ENCODE peak calls at places on chromosomes 6 and 20, in ten cellular contexts. One of them, this sample, is unnamed.

GRCh38 chr6:70686548-70687133 is 19.0 kb downstream of the SMAP1 start:
- DNase-seq in Karpas-422: peak
- DNase-seq in CD4-positive, alpha-beta T cell: no peak
- DNase-seq in adrenal gland: no peak
- DNase-seq in lung: no peak
- DNase-seq in pancreas: no peak
- DNase-seq in transverse colon: no peak
- DNase-seq in epithelial cell of prostate: no peak
- DNase-seq in upper lobe of left lung: no peak
- DNase-seq in H9: no peak
- DNase-seq in this sample: no peak

GRCh38 chr20:10578607-10579006 is 95.2 kb downstream of the JAG1 start:
- DNase-seq in Karpas-422: no peak
- DNase-seq in CD4-positive, alpha-beta T cell: no peak
- DNase-seq in adrenal gland: no peak
- DNase-seq in lung: no peak
- DNase-seq in pancreas: no peak
- DNase-seq in transverse colon: no peak
- DNase-seq in epithelial cell of prostate: peak
- DNase-seq in upper lobe of left lung: no peak
- DNase-seq in H9: no peak
- DNase-seq in this sample: no peak

GRCh38 chr6:158707120-158707519 is 57.3 kb downstream of the SYTL3 start:
- DNase-seq in Karpas-422: no peak
- DNase-seq in CD4-positive, alpha-beta T cell: no peak
- DNase-seq in adrenal gland: peak
- DNase-seq in lung: peak
- DNase-seq in pancreas: no peak
- DNase-seq in transverse colon: peak
- DNase-seq in epithelial cell of prostate: no peak
- DNase-seq in upper lobe of left lung: no peak
- DNase-seq in H9: peak
- DNase-seq in this sample: no peak

GRCh38 chr20:58611236-58612020 is 39.7 kb upstream of the STX16 start:
- DNase-seq in Karpas-422: no peak
- DNase-seq in CD4-positive, alpha-beta T cell: no peak
- DNase-seq in adrenal gland: peak
- DNase-seq in lung: no peak
- DNase-seq in pancreas: no peak
- DNase-seq in transverse colon: no peak
- DNase-seq in epithelial cell of prostate: peak
- DNase-seq in upper lobe of left lung: peak
- DNase-seq in H9: no peak
- DNase-seq in this sample: no peak

GRCh38 chr6:87848616-87849015 is 146.6 kb upstream of the AKIRIN2 start:
- DNase-seq in Karpas-422: no peak
- DNase-seq in CD4-positive, alpha-beta T cell: no peak
- DNase-seq in adrenal gland: no peak
- DNase-seq in lung: no peak
- DNase-seq in pancreas: no peak
- DNase-seq in transverse colon: peak
- DNase-seq in epithelial cell of prostate: peak
- DNase-seq in upper lobe of left lung: no peak
- DNase-seq in H9: no peak
- DNase-seq in this sample: no peak

GRCh38 chr20:44856847-44857448 is 28.6 kb upstream of the YWHAB start:
- DNase-seq in Karpas-422: peak
- DNase-seq in CD4-positive, alpha-beta T cell: no peak
- DNase-seq in adrenal gland: no peak
- DNase-seq in lung: no peak
- DNase-seq in pancreas: no peak
- DNase-seq in transverse colon: no peak
- DNase-seq in epithelial cell of prostate: no peak
- DNase-seq in upper lobe of left lung: no peak
- DNase-seq in H9: no peak
- DNase-seq in this sample: no peak

GRCh38 chr20:48597521-48598302 is 230.1 kb downstream of the PREX1 start:
- DNase-seq in Karpas-422: no peak
- DNase-seq in CD4-positive, alpha-beta T cell: no peak
- DNase-seq in adrenal gland: no peak
- DNase-seq in lung: no peak
- DNase-seq in pancreas: no peak
- DNase-seq in transverse colon: peak
- DNase-seq in epithelial cell of prostate: no peak
- DNase-seq in upper lobe of left lung: peak
- DNase-seq in H9: no peak
- DNase-seq in this sample: no peak

GRCh38 chr6:70849348-70850069 is 107.4 kb downstream of the B3GAT2 start:
- DNase-seq in Karpas-422: no peak
- DNase-seq in CD4-positive, alpha-beta T cell: no peak
- DNase-seq in adrenal gland: no peak
- DNase-seq in lung: no peak
- DNase-seq in pancreas: no peak
- DNase-seq in transverse colon: no peak
- DNase-seq in epithelial cell of prostate: no peak
- DNase-seq in upper lobe of left lung: no peak
- DNase-seq in H9: no peak
- DNase-seq in this sample: no peak

DNA sequence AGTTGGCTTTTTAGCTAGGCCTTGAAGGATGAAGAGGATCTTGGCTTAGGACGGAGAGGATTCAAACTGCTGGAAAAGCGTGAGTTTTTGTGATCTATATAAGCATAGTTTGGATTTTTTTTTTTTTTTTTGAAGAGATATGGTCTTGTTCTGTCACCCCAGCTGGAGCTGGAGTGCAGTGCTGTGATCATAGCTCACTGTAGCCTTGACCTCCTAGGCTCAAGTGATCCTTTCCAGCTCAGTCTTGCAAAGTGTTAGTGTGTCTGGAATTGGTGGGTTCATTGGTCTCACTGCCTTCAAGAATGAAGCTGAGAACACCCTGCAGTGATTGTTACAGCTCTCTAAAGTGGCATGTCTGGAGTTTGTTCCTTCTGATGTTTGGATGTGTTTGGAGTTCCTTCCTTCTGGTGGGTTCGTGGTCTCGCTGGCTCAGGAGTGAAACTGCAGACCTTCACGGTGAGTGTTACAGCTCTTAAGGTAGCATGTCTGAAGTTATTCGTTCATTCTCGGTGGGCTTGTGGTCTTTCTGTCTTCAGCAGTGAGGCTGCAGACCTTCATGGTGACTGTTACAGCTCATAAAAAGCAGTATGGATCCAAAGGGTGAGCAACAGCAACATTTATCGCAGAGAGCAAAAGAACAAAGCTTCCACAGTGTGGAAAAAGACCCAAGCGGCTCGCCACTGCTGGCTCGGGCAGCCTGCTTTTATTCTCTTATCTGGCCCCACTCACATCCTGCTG is 37.5 kb upstream of the NUP153 start:
- DNase-seq in Karpas-422: no peak
- DNase-seq in CD4-positive, alpha-beta T cell: no peak
- DNase-seq in adrenal gland: no peak
- DNase-seq in lung: no peak
- DNase-seq in pancreas: no peak
- DNase-seq in transverse colon: no peak
- DNase-seq in epithelial cell of prostate: no peak
- DNase-seq in upper lobe of left lung: no peak
- DNase-seq in H9: no peak
- DNase-seq in this sample: no peak
- H3K27ac ChIP-seq in Karpas-422: no peak
- H3K27ac ChIP-seq in CD4-positive, alpha-beta T cell: no peak
- H3K27ac ChIP-seq in adrenal gland: no peak
- H3K27ac ChIP-seq in lung: no peak
- H3K27ac ChIP-seq in pancreas: no peak
- H3K27ac ChIP-seq in transverse colon: no peak
- H3K27ac ChIP-seq in epithelial cell of prostate: no peak
- H3K27ac ChIP-seq in upper lobe of left lung: no peak
- H3K27ac ChIP-seq in H9: no peak
- H3K27ac ChIP-seq in this sample: no peak

GRCh38 chr20:62305149-62305764 is 2.5 kb downstream of the ADRM1 start:
- DNase-seq in Karpas-422: no peak
- DNase-seq in CD4-positive, alpha-beta T cell: no peak
- DNase-seq in adrenal gland: peak
- DNase-seq in lung: no peak
- DNase-seq in pancreas: peak
- DNase-seq in transverse colon: no peak
- DNase-seq in epithelial cell of prostate: no peak
- DNase-seq in upper lobe of left lung: no peak
- DNase-seq in H9: no peak
- DNase-seq in this sample: no peak

GRCh38 chr20:62303049-62303326 is 191 bp downstream of the ADRM1 start:
- DNase-seq in Karpas-422: no peak
- DNase-seq in CD4-positive, alpha-beta T cell: no peak
- DNase-seq in adrenal gland: no peak
- DNase-seq in lung: no peak
- DNase-seq in pancreas: no peak
- DNase-seq in transverse colon: no peak
- DNase-seq in epithelial cell of prostate: no peak
- DNase-seq in upper lobe of left lung: no peak
- DNase-seq in H9: no peak
- DNase-seq in this sample: no peak

GRCh38 chr20:62305765-62306431 is 3.1 kb downstream of the ADRM1 start:
- DNase-seq in Karpas-422: no peak
- DNase-seq in CD4-positive, alpha-beta T cell: no peak
- DNase-seq in adrenal gland: no peak
- DNase-seq in lung: no peak
- DNase-seq in pancreas: peak
- DNase-seq in transverse colon: no peak
- DNase-seq in epithelial cell of prostate: no peak
- DNase-seq in upper lobe of left lung: peak
- DNase-seq in H9: no peak
- DNase-seq in this sample: no peak

GRCh38 chr20:62303327-62304226 is 780 bp downstream of the ADRM1 start:
- DNase-seq in Karpas-422: peak
- DNase-seq in CD4-positive, alpha-beta T cell: no peak
- DNase-seq in adrenal gland: peak
- DNase-seq in lung: no peak
- DNase-seq in pancreas: peak
- DNase-seq in transverse colon: peak
- DNase-seq in epithelial cell of prostate: no peak
- DNase-seq in upper lobe of left lung: peak
- DNase-seq in H9: peak
- DNase-seq in this sample: no peak

GRCh38 chr20:62304331-62305148 is 1.7 kb downstream of the ADRM1 start:
- DNase-seq in Karpas-422: no peak
- DNase-seq in CD4-positive, alpha-beta T cell: no peak
- DNase-seq in adrenal gland: no peak
- DNase-seq in lung: no peak
- DNase-seq in pancreas: peak
- DNase-seq in transverse colon: no peak
- DNase-seq in epithelial cell of prostate: no peak
- DNase-seq in upper lobe of left lung: peak
- DNase-seq in H9: no peak
- DNase-seq in this sample: no peak
- H3K27ac ChIP-seq in Karpas-422: no peak
- H3K27ac ChIP-seq in CD4-positive, alpha-beta T cell: no peak
- H3K27ac ChIP-seq in adrenal gland: peak
- H3K27ac ChIP-seq in lung: no peak
- H3K27ac ChIP-seq in pancreas: peak
- H3K27ac ChIP-seq in transverse colon: peak
- H3K27ac ChIP-seq in epithelial cell of prostate: peak
- H3K27ac ChIP-seq in upper lobe of left lung: peak
- H3K27ac ChIP-seq in H9: no peak
- H3K27ac ChIP-seq in this sample: peak

GRCh38 chr6:24980507-24981384 is 45.0 kb upstream of the RIPOR2 start:
- DNase-seq in Karpas-422: no peak
- DNase-seq in CD4-positive, alpha-beta T cell: no peak
- DNase-seq in adrenal gland: no peak
- DNase-seq in lung: no peak
- DNase-seq in pancreas: no peak
- DNase-seq in transverse colon: no peak
- DNase-seq in epithelial cell of prostate: no peak
- DNase-seq in upper lobe of left lung: no peak
- DNase-seq in H9: peak
- DNase-seq in this sample: no peak

GRCh38 chr6:24982231-24982630 is 46.5 kb upstream of the RIPOR2 start:
- DNase-seq in Karpas-422: no peak
- DNase-seq in CD4-positive, alpha-beta T cell: no peak
- DNase-seq in adrenal gland: no peak
- DNase-seq in lung: no peak
- DNase-seq in pancreas: no peak
- DNase-seq in transverse colon: no peak
- DNase-seq in epithelial cell of prostate: no peak
- DNase-seq in upper lobe of left lung: no peak
- DNase-seq in H9: no peak
- DNase-seq in this sample: no peak

GRCh38 chr6:24985313-24985712 is 49.6 kb upstream of the RIPOR2 start:
- DNase-seq in Karpas-422: no peak
- DNase-seq in CD4-positive, alpha-beta T cell: no peak
- DNase-seq in adrenal gland: no peak
- DNase-seq in lung: no peak
- DNase-seq in pancreas: no peak
- DNase-seq in transverse colon: no peak
- DNase-seq in epithelial cell of prostate: no peak
- DNase-seq in upper lobe of left lung: no peak
- DNase-seq in H9: peak
- DNase-seq in this sample: no peak

GRCh38 chr6:24981385-24981758 is 45.6 kb upstream of the RIPOR2 start:
- DNase-seq in Karpas-422: no peak
- DNase-seq in CD4-positive, alpha-beta T cell: no peak
- DNase-seq in adrenal gland: no peak
- DNase-seq in lung: no peak
- DNase-seq in pancreas: no peak
- DNase-seq in transverse colon: no peak
- DNase-seq in epithelial cell of prostate: no peak
- DNase-seq in upper lobe of left lung: no peak
- DNase-seq in H9: peak
- DNase-seq in this sample: no peak
- H3K27ac ChIP-seq in Karpas-422: no peak
- H3K27ac ChIP-seq in CD4-positive, alpha-beta T cell: no peak
- H3K27ac ChIP-seq in adrenal gland: no peak
- H3K27ac ChIP-seq in lung: no peak
- H3K27ac ChIP-seq in pancreas: peak
- H3K27ac ChIP-seq in transverse colon: no peak
- H3K27ac ChIP-seq in epithelial cell of prostate: no peak
- H3K27ac ChIP-seq in upper lobe of left lung: peak
- H3K27ac ChIP-seq in H9: peak
- H3K27ac ChIP-seq in this sample: no peak

GRCh38 chr20:17227669-17228623 is 1.1 kb downstream of the PCSK2 start:
- DNase-seq in Karpas-422: no peak
- DNase-seq in CD4-positive, alpha-beta T cell: no peak
- DNase-seq in adrenal gland: peak
- DNase-seq in lung: no peak
- DNase-seq in pancreas: peak
- DNase-seq in transverse colon: no peak
- DNase-seq in epithelial cell of prostate: no peak
- DNase-seq in upper lobe of left lung: peak
- DNase-seq in H9: peak
- DNase-seq in this sample: no peak

GRCh38 chr20:17225891-17226409 is 890 bp upstream of the PCSK2 start:
- DNase-seq in Karpas-422: no peak
- DNase-seq in CD4-positive, alpha-beta T cell: no peak
- DNase-seq in adrenal gland: peak
- DNase-seq in lung: no peak
- DNase-seq in pancreas: peak
- DNase-seq in transverse colon: no peak
- DNase-seq in epithelial cell of prostate: no peak
- DNase-seq in upper lobe of left lung: peak
- DNase-seq in H9: peak
- DNase-seq in this sample: no peak

GRCh38 chr20:17227199-17227535 is 327 bp downstream of the PCSK2 start:
- DNase-seq in Karpas-422: no peak
- DNase-seq in CD4-positive, alpha-beta T cell: no peak
- DNase-seq in adrenal gland: peak
- DNase-seq in lung: no peak
- DNase-seq in pancreas: peak
- DNase-seq in transverse colon: no peak
- DNase-seq in epithelial cell of prostate: no peak
- DNase-seq in upper lobe of left lung: no peak
- DNase-seq in H9: no peak
- DNase-seq in this sample: no peak

GRCh38 chr20:17228624-17229061 is 1.8 kb downstream of the PCSK2 start:
- DNase-seq in Karpas-422: no peak
- DNase-seq in CD4-positive, alpha-beta T cell: no peak
- DNase-seq in adrenal gland: peak
- DNase-seq in lung: no peak
- DNase-seq in pancreas: peak
- DNase-seq in transverse colon: no peak
- DNase-seq in epithelial cell of prostate: no peak
- DNase-seq in upper lobe of left lung: peak
- DNase-seq in H9: peak
- DNase-seq in this sample: no peak

GRCh38 chr20:17226410-17227198 is at the start of gene PCSK2:
- DNase-seq in Karpas-422: no peak
- DNase-seq in CD4-positive, alpha-beta T cell: no peak
- DNase-seq in adrenal gland: peak
- DNase-seq in lung: peak
- DNase-seq in pancreas: peak
- DNase-seq in transverse colon: peak
- DNase-seq in epithelial cell of prostate: no peak
- DNase-seq in upper lobe of left lung: peak
- DNase-seq in H9: peak
- DNase-seq in this sample: no peak
- H3K27ac ChIP-seq in Karpas-422: no peak
- H3K27ac ChIP-seq in CD4-positive, alpha-beta T cell: no peak
- H3K27ac ChIP-seq in adrenal gland: no peak
- H3K27ac ChIP-seq in lung: no peak
- H3K27ac ChIP-seq in pancreas: no peak
- H3K27ac ChIP-seq in transverse colon: peak
- H3K27ac ChIP-seq in epithelial cell of prostate: no peak
- H3K27ac ChIP-seq in upper lobe of left lung: no peak
- H3K27ac ChIP-seq in H9: no peak
- H3K27ac ChIP-seq in this sample: no peak